ENCODE peak calls at places on chromosomes 7 and 10, in nine cellular contexts. One of them, this sample, is unnamed.
A peak's percentile ranks its signal among the peaks of the same experiment; 100 is the strongest.

GRCh38 chr7:38751416-38751815 is 120.2 kb upstream of the AMPH start:
- DNase-seq in NCI-H1092: no peak
- DNase-seq in aorta: no peak
- DNase-seq in GM04503: peak; percentile 15
- DNase-seq in activated CD8-positive, alpha-beta memory T cell treated with anti-CD3 and anti-CD28 coated beads for 24 hours: no peak
- DNase-seq in ureter: no peak
- DNase-seq in H54: no peak
- DNase-seq in psoas muscle: no peak
- DNase-seq in stimulated activated CD4-positive, alpha-beta T cell treated with anti-CD3 and anti-CD28 coated beads, Interleukin-12 subunit alpha, Interleukin-12 subunit beta, amount 100 ng/mL, for 48 hours: no peak
- DNase-seq in this sample: no peak

GRCh38 chr7:47582748-47583740 is 1.1 kb upstream of the TNS3 start:
- DNase-seq in H54: no peak
- DNase-seq in activated CD8-positive, alpha-beta memory T cell treated with anti-CD3 and anti-CD28 coated beads for 24 hours: no peak
- DNase-seq in GM04503: no peak
- DNase-seq in NCI-H1092: no peak
- DNase-seq in stimulated activated CD4-positive, alpha-beta T cell treated with anti-CD3 and anti-CD28 coated beads, Interleukin-12 subunit alpha, Interleukin-12 subunit beta, amount 100 ng/mL, for 48 hours: no peak
- DNase-seq in psoas muscle: peak; percentile 39
- DNase-seq in aorta: no peak
- DNase-seq in ureter: no peak
- DNase-seq in this sample: no peak

GRCh38 chr7:132577206-132578049 is 1.2 kb upstream of the PLXNA4 start:
- DNase-seq in psoas muscle: peak; percentile 71
- DNase-seq in GM04503: no peak
- DNase-seq in activated CD8-positive, alpha-beta memory T cell treated with anti-CD3 and anti-CD28 coated beads for 24 hours: no peak
- DNase-seq in stimulated activated CD4-positive, alpha-beta T cell treated with anti-CD3 and anti-CD28 coated beads, Interleukin-12 subunit alpha, Interleukin-12 subunit beta, amount 100 ng/mL, for 48 hours: no peak
- DNase-seq in H54: no peak
- DNase-seq in aorta: peak; percentile 84
- DNase-seq in ureter: peak; percentile 74
- DNase-seq in NCI-H1092: peak; percentile 80
- DNase-seq in this sample: no peak

GRCh38 chr7:158581440-158582088 is 6.1 kb downstream of the PTPRN2 start:
- DNase-seq in activated CD8-positive, alpha-beta memory T cell treated with anti-CD3 and anti-CD28 coated beads for 24 hours: no peak
- DNase-seq in psoas muscle: no peak
- DNase-seq in ureter: no peak
- DNase-seq in GM04503: no peak
- DNase-seq in aorta: no peak
- DNase-seq in NCI-H1092: peak; percentile 90
- DNase-seq in stimulated activated CD4-positive, alpha-beta T cell treated with anti-CD3 and anti-CD28 coated beads, Interleukin-12 subunit alpha, Interleukin-12 subunit beta, amount 100 ng/mL, for 48 hours: no peak
- DNase-seq in H54: no peak
- DNase-seq in this sample: no peak

GRCh38 chr10:4033341-4033896 is 248.4 kb upstream of the KLF6 start:
- DNase-seq in psoas muscle: no peak
- DNase-seq in NCI-H1092: no peak
- DNase-seq in GM04503: no peak
- DNase-seq in H54: no peak
- DNase-seq in activated CD8-positive, alpha-beta memory T cell treated with anti-CD3 and anti-CD28 coated beads for 24 hours: peak; percentile 79
- DNase-seq in aorta: no peak
- DNase-seq in stimulated activated CD4-positive, alpha-beta T cell treated with anti-CD3 and anti-CD28 coated beads, Interleukin-12 subunit alpha, Interleukin-12 subunit beta, amount 100 ng/mL, for 48 hours: no peak
- DNase-seq in ureter: no peak
- DNase-seq in this sample: no peak

GRCh38 chr7:37510043-37510634 is 61.5 kb upstream of the ELMO1 start:
- DNase-seq in ureter: no peak
- DNase-seq in psoas muscle: no peak
- DNase-seq in aorta: no peak
- DNase-seq in NCI-H1092: no peak
- DNase-seq in activated CD8-positive, alpha-beta memory T cell treated with anti-CD3 and anti-CD28 coated beads for 24 hours: no peak
- DNase-seq in stimulated activated CD4-positive, alpha-beta T cell treated with anti-CD3 and anti-CD28 coated beads, Interleukin-12 subunit alpha, Interleukin-12 subunit beta, amount 100 ng/mL, for 48 hours: no peak
- DNase-seq in H54: peak; percentile 12
- DNase-seq in GM04503: no peak
- DNase-seq in this sample: no peak

GRCh38 chr7:87528733-87529132 is 53.3 kb upstream of the ABCB4 start:
- DNase-seq in NCI-H1092: no peak
- DNase-seq in activated CD8-positive, alpha-beta memory T cell treated with anti-CD3 and anti-CD28 coated beads for 24 hours: no peak
- DNase-seq in psoas muscle: no peak
- DNase-seq in ureter: no peak
- DNase-seq in GM04503: no peak
- DNase-seq in stimulated activated CD4-positive, alpha-beta T cell treated with anti-CD3 and anti-CD28 coated beads, Interleukin-12 subunit alpha, Interleukin-12 subunit beta, amount 100 ng/mL, for 48 hours: no peak
- DNase-seq in H54: no peak
- DNase-seq in aorta: no peak
- DNase-seq in this sample: no peak

GRCh38 chr7:142030846-142031245 is 35.2 kb downstream of the MGAM start:
- DNase-seq in H54: no peak
- DNase-seq in psoas muscle: no peak
- DNase-seq in stimulated activated CD4-positive, alpha-beta T cell treated with anti-CD3 and anti-CD28 coated beads, Interleukin-12 subunit alpha, Interleukin-12 subunit beta, amount 100 ng/mL, for 48 hours: no peak
- DNase-seq in ureter: no peak
- DNase-seq in aorta: no peak
- DNase-seq in activated CD8-positive, alpha-beta memory T cell treated with anti-CD3 and anti-CD28 coated beads for 24 hours: no peak
- DNase-seq in GM04503: no peak
- DNase-seq in NCI-H1092: no peak
- DNase-seq in this sample: no peak

GRCh38 chr7:70380315-70381027 is 751.5 kb upstream of the GALNT17 start:
- DNase-seq in activated CD8-positive, alpha-beta memory T cell treated with anti-CD3 and anti-CD28 coated beads for 24 hours: no peak
- DNase-seq in aorta: peak; percentile 78
- DNase-seq in ureter: no peak
- DNase-seq in psoas muscle: peak; percentile 60
- DNase-seq in H54: no peak
- DNase-seq in NCI-H1092: no peak
- DNase-seq in stimulated activated CD4-positive, alpha-beta T cell treated with anti-CD3 and anti-CD28 coated beads, Interleukin-12 subunit alpha, Interleukin-12 subunit beta, amount 100 ng/mL, for 48 hours: no peak
- DNase-seq in GM04503: no peak
- DNase-seq in this sample: peak; percentile 62

GRCh38 chr7:36430881-36431280 is 41.2 kb downstream of the ANLN start:
- DNase-seq in stimulated activated CD4-positive, alpha-beta T cell treated with anti-CD3 and anti-CD28 coated beads, Interleukin-12 subunit alpha, Interleukin-12 subunit beta, amount 100 ng/mL, for 48 hours: no peak
- DNase-seq in ureter: no peak
- DNase-seq in psoas muscle: no peak
- DNase-seq in GM04503: no peak
- DNase-seq in NCI-H1092: no peak
- DNase-seq in aorta: no peak
- DNase-seq in activated CD8-positive, alpha-beta memory T cell treated with anti-CD3 and anti-CD28 coated beads for 24 hours: no peak
- DNase-seq in H54: no peak
- DNase-seq in this sample: no peak

This sample was measured in right atrium auricular region.